ENCODE peak calls at places on chromosomes 2 and 18, in four cellular contexts. One of them, this sample, is unnamed.

GRCh38 chr2:128722469-128722868 is 403.8 kb upstream of the HS6ST1 start:
- DNase-seq in IMR-90: no peak
- DNase-seq in K562: no peak
- DNase-seq in HepG2: no peak
- DNase-seq in this sample: no peak

GRCh38 chr2:60260646-60261296 is 292.7 kb downstream of the BCL11A start:
- DNase-seq in IMR-90: no peak
- DNase-seq in HepG2: no peak
- DNase-seq in K562: no peak
- DNase-seq in this sample: no peak

GRCh38 chr2:45329045-45329677 is 281.9 kb downstream of the SRBD1 start:
- DNase-seq in IMR-90: peak; percentile 45
- DNase-seq in HepG2: peak; percentile 67
- DNase-seq in K562: peak; percentile 12
- DNase-seq in this sample: peak; percentile 35

GRCh38 chr2:67839668-67840067 is 223.1 kb downstream of the C1D start:
- DNase-seq in K562: no peak
- DNase-seq in HepG2: no peak
- DNase-seq in IMR-90: peak; percentile 66
- DNase-seq in this sample: no peak

GRCh38 chr2:190093793-190094192 is 31.3 kb upstream of the MSTN start:
- DNase-seq in IMR-90: peak; percentile 38
- DNase-seq in K562: no peak
- DNase-seq in HepG2: no peak
- DNase-seq in this sample: no peak

GRCh38 chr2:121530210-121530562 is 494 bp upstream of the RNU4ATAC start:
- DNase-seq in IMR-90: peak; percentile 70
- DNase-seq in K562: peak; percentile 74
- DNase-seq in HepG2: peak; percentile 87
- DNase-seq in this sample: peak; percentile 84

GRCh38 chr2:136246086-136246669 is 128.2 kb upstream of the CXCR4 start:
- DNase-seq in K562: no peak
- DNase-seq in HepG2: peak; percentile 16
- DNase-seq in IMR-90: peak; percentile 4
- DNase-seq in this sample: peak; percentile 12

GRCh38 chr18:52902188-52902587 is 562.2 kb downstream of the DCC start:
- DNase-seq in K562: no peak
- DNase-seq in IMR-90: no peak
- DNase-seq in HepG2: no peak
- DNase-seq in this sample: no peak

GRCh38 chr2:241216211-241216761 is 27.8 kb downstream of the ANO7 start:
- DNase-seq in IMR-90: no peak
- DNase-seq in HepG2: no peak
- DNase-seq in K562: no peak
- DNase-seq in this sample: no peak

GRCh38 chr2:193963472-193964119 is 1693.4 kb upstream of the SLC39A10 start:
- DNase-seq in HepG2: peak; percentile 36
- DNase-seq in K562: no peak
- DNase-seq in IMR-90: no peak
- DNase-seq in this sample: peak; percentile 33

GRCh38 chr2:190637331-190637734 is 11.6 kb upstream of the NAB1 start:
- DNase-seq in K562: no peak
- DNase-seq in IMR-90: peak; percentile 66
- DNase-seq in HepG2: no peak
- DNase-seq in this sample: peak; percentile 49

GRCh38 chr2:70371753-70372152 is 69.9 kb upstream of the FAM136A start:
- DNase-seq in IMR-90: peak; percentile 69
- DNase-seq in K562: no peak
- DNase-seq in HepG2: no peak
- DNase-seq in this sample: no peak

GRCh38 chr2:230677182-230677946 is 35.3 kb upstream of the CAB39 start:
- DNase-seq in K562: no peak
- DNase-seq in IMR-90: peak; percentile 73
- DNase-seq in HepG2: no peak
- DNase-seq in this sample: no peak

GRCh38 chr2:218748795-218749429 is 33.0 kb upstream of the CYP27A1 start:
- DNase-seq in K562: no peak
- DNase-seq in IMR-90: no peak
- DNase-seq in HepG2: peak; percentile 93
- DNase-seq in this sample: no peak

GRCh38 chr18:57135705-57136104 is 11.2 kb upstream of the BOD1L2 start:
- DNase-seq in K562: no peak
- DNase-seq in HepG2: no peak
- DNase-seq in IMR-90: no peak
- DNase-seq in this sample: no peak

GRCh38 chr18:36812686-36813085 is 16.1 kb downstream of the TPGS2 start:
- DNase-seq in HepG2: no peak
- DNase-seq in IMR-90: peak; percentile 28
- DNase-seq in K562: no peak
- DNase-seq in this sample: no peak

GRCh38 chr18:8615397-8616025 is 6.3 kb downstream of the RAB12 start:
- DNase-seq in K562: peak; percentile 69
- DNase-seq in IMR-90: peak; percentile 97
- DNase-seq in HepG2: peak; percentile 35
- DNase-seq in this sample: peak; percentile 55

GRCh38 chr2:101698419-101699190 is 1.1 kb downstream of the MAP4K4 start:
- DNase-seq in K562: no peak
- DNase-seq in HepG2: no peak
- DNase-seq in IMR-90: no peak
- DNase-seq in this sample: peak; percentile 24

GRCh38 chr2:165691615-165692014 is 102.4 kb downstream of the GALNT3 start:
- DNase-seq in K562: no peak
- DNase-seq in IMR-90: peak; percentile 31
- DNase-seq in HepG2: no peak
- DNase-seq in this sample: no peak

GRCh38 chr18:35088931-35089330 is 47.7 kb downstream of the MAPRE2 start:
- DNase-seq in K562: no peak
- DNase-seq in HepG2: no peak
- DNase-seq in IMR-90: peak; percentile 41
- DNase-seq in this sample: no peak

GRCh38 chr2:12556762-12557161 is 160.0 kb upstream of the TRIB2 start:
- DNase-seq in K562: peak; percentile 35
- DNase-seq in HepG2: no peak
- DNase-seq in IMR-90: peak; percentile 84
- DNase-seq in this sample: peak; percentile 3

GRCh38 chr2:178330175-178331021 is 120.6 kb downstream of the PRKRA start:
- DNase-seq in K562: no peak
- DNase-seq in IMR-90: no peak
- DNase-seq in HepG2: no peak
- DNase-seq in this sample: no peak

GRCh38 chr2:171523339-171523931 is 1.2 kb downstream of the CYBRD1 start:
- DNase-seq in K562: peak; percentile 70
- DNase-seq in HepG2: peak; percentile 21
- DNase-seq in IMR-90: peak; percentile 76
- DNase-seq in this sample: peak; percentile 79

GRCh38 chr18:62282188-62282629 is 42.9 kb upstream of the TNFRSF11A start:
- DNase-seq in IMR-90: peak; percentile 84
- DNase-seq in HepG2: no peak
- DNase-seq in K562: no peak
- DNase-seq in this sample: no peak

GRCh38 chr2:66433945-66434678 is 813 bp upstream of the MEIS1 start:
- DNase-seq in HepG2: peak; percentile 33
- DNase-seq in K562: peak; percentile 43
- DNase-seq in IMR-90: peak; percentile 76
- DNase-seq in this sample: peak; percentile 60

GRCh38 chr2:204890680-204891079 is 345.4 kb downstream of the PARD3B start:
- DNase-seq in HepG2: no peak
- DNase-seq in IMR-90: no peak
- DNase-seq in K562: no peak
- DNase-seq in this sample: no peak

GRCh38 chr18:60372598-60372997 is at the start of gene MC4R:
- DNase-seq in HepG2: no peak
- DNase-seq in IMR-90: peak; percentile 82
- DNase-seq in K562: no peak
- DNase-seq in this sample: peak; percentile 12

GRCh38 chr2:156192468-156192867 is 140.1 kb downstream of the NR4A2 start:
- DNase-seq in HepG2: no peak
- DNase-seq in K562: no peak
- DNase-seq in IMR-90: no peak
- DNase-seq in this sample: no peak
- TF ChIP-seq CTCF in HepG2: no peak
- TF ChIP-seq CTCF in K562: peak; percentile 4
- TF ChIP-seq CTCF in IMR-90: peak; percentile 27
- TF ChIP-seq CTCF in this sample: peak; percentile 20

GRCh38 chr2:104388296-104388695 is 465.6 kb upstream of the POU3F3 start:
- DNase-seq in IMR-90: no peak
- DNase-seq in K562: no peak
- DNase-seq in HepG2: no peak
- DNase-seq in this sample: no peak
- TF ChIP-seq MAZ in IMR-90: no peak
- TF ChIP-seq MAZ in K562: no peak
- TF ChIP-seq MAZ in HepG2: no peak
- TF ChIP-seq MAZ in this sample: no peak

GRCh38 chr2:176647325-176648155 is 378.3 kb downstream of the MTX2 start:
- DNase-seq in HepG2: no peak
- DNase-seq in IMR-90: no peak
- DNase-seq in K562: no peak
- DNase-seq in this sample: no peak

GRCh38 chr2:176650811-176651559 is 381.7 kb downstream of the MTX2 start:
- DNase-seq in IMR-90: no peak
- DNase-seq in K562: no peak
- DNase-seq in HepG2: no peak
- DNase-seq in this sample: no peak

GRCh38 chr2:176652300-176653182 is 383.3 kb downstream of the MTX2 start:
- DNase-seq in IMR-90: peak; percentile 54
- DNase-seq in HepG2: peak; percentile 66
- DNase-seq in K562: peak; percentile 66
- DNase-seq in this sample: peak; percentile 67

GRCh38 chr2:176648691-176649297 is 379.6 kb downstream of the MTX2 start:
- DNase-seq in K562: no peak
- DNase-seq in HepG2: no peak
- DNase-seq in IMR-90: no peak
- DNase-seq in this sample: no peak

GRCh38 chr2:176650101-176650500 is 380.9 kb downstream of the MTX2 start:
- DNase-seq in HepG2: no peak
- DNase-seq in IMR-90: no peak
- DNase-seq in K562: no peak
- DNase-seq in this sample: no peak
- TF ChIP-seq CTCF in HepG2: no peak
- TF ChIP-seq CTCF in IMR-90: no peak
- TF ChIP-seq CTCF in K562: no peak
- TF ChIP-seq CTCF in this sample: no peak

DNA sequence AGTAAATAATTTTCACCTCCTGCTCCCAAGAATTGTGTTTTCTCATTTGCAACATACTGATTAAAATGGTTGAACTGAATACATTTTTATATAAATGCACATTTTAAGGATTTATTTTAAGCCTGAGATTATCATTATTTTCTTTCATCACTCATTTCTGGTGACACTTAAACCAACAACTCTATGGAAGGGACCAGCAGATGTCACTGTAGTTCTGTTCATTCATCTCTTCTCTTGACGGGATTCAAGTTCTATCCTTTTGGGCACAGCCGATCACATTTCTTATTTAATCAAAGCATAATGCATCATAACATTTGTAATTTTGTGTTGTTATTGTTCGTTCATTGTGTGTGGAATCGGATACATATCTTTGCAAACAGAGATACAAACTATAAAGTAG is 417.9 kb downstream of the HRH4 start:
- DNase-seq in HepG2: peak; percentile 7
- DNase-seq in K562: no peak
- DNase-seq in IMR-90: peak; percentile 64
- DNase-seq in this sample: peak; percentile 17
- TF ChIP-seq MAZ in HepG2: no peak
- TF ChIP-seq MAZ in K562: no peak
- TF ChIP-seq MAZ in IMR-90: no peak
- TF ChIP-seq MAZ in this sample: no peak

DNA sequence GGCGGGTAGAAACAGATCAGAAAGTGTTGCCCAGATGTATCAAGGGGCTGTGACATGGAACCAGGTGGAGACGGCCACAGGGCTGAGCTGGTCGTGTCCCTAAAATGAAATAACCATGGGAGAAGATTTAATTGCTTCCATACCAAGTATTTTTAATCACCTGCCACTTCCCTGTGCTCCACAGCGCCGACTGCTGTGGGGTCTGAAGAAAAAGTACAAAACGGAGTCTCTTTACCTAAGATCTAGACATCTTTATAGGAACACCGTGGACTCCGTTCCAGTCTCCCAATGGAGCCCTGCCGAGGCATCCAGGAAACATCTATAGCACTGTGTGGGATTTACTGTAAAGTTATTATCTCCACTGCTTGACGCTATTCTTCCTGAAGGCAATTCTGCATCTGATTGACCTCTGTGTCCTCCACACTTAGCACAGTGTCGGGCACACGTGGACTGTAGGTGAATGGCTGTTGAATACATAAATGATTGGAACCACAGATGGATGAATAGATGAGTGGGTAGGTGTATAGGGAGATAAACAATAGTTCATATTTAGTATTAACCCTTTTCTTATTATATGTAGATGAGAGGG is 21.6 kb upstream of the GYPC start:
- DNase-seq in HepG2: no peak
- DNase-seq in K562: peak; percentile 54
- DNase-seq in IMR-90: peak; percentile 17
- DNase-seq in this sample: peak; percentile 23
- TF ChIP-seq CTCF in HepG2: peak; percentile 62
- TF ChIP-seq CTCF in K562: peak; percentile 69
- TF ChIP-seq CTCF in IMR-90: peak; percentile 49
- TF ChIP-seq CTCF in this sample: peak; percentile 57

GRCh38 chr2:170236639-170237037 is 58.7 kb downstream of the MYO3B start:
- DNase-seq in IMR-90: no peak
- DNase-seq in HepG2: no peak
- DNase-seq in K562: no peak
- DNase-seq in this sample: no peak

GRCh38 chr2:170240629-170241028 is 62.7 kb downstream of the MYO3B start:
- DNase-seq in K562: no peak
- DNase-seq in HepG2: no peak
- DNase-seq in IMR-90: no peak
- DNase-seq in this sample: no peak

GRCh38 chr2:170237572-170238120 is 59.7 kb downstream of the MYO3B start:
- DNase-seq in IMR-90: no peak
- DNase-seq in K562: no peak
- DNase-seq in HepG2: no peak
- DNase-seq in this sample: no peak

GRCh38 chr2:170238776-170239175 is 60.8 kb downstream of the MYO3B start:
- DNase-seq in IMR-90: no peak
- DNase-seq in HepG2: peak; percentile 17
- DNase-seq in K562: no peak
- DNase-seq in this sample: no peak

GRCh38 chr2:170235860-170236638 is 58.1 kb downstream of the MYO3B start:
- DNase-seq in IMR-90: peak; percentile 54
- DNase-seq in K562: peak; percentile 83
- DNase-seq in HepG2: peak; percentile 54
- DNase-seq in this sample: peak; percentile 16
- TF ChIP-seq MAZ in IMR-90: no peak
- TF ChIP-seq MAZ in K562: peak; percentile 77
- TF ChIP-seq MAZ in HepG2: no peak
- TF ChIP-seq MAZ in this sample: no peak

GRCh38 chr18:30280861-30281470 is 761.6 kb downstream of the DSC3 start:
- DNase-seq in IMR-90: peak; percentile 59
- DNase-seq in HepG2: peak; percentile 42
- DNase-seq in K562: peak; percentile 4
- DNase-seq in this sample: peak; percentile 31
- TF ChIP-seq CTCF in IMR-90: peak; percentile 70
- TF ChIP-seq CTCF in HepG2: peak; percentile 58
- TF ChIP-seq CTCF in K562: no peak
- TF ChIP-seq CTCF in this sample: peak; percentile 45

GRCh38 chr18:3652380-3653262 is 202.6 kb downstream of the TGIF1 start:
- DNase-seq in HepG2: peak; percentile 96
- DNase-seq in K562: peak; percentile 97
- DNase-seq in IMR-90: peak; percentile 99
- DNase-seq in this sample: peak; percentile 89
- TF ChIP-seq MAZ in HepG2: no peak
- TF ChIP-seq MAZ in K562: peak; percentile 89
- TF ChIP-seq MAZ in IMR-90: peak; percentile 63
- TF ChIP-seq MAZ in this sample: no peak

This sample was measured in A549.